ENCODE peak calls at places on chromosomes 13 and 19, in six cellular contexts. S, B, G, M, E and L are unnamed samples.

GRCh38 chr13:72168126-72168525 is 301.1 kb upstream of the DACH1 start:
- DNase-seq in S (no peak), B (no peak), G (no peak), M (no peak), E (no peak), L (no peak)

GRCh38 chr13:51552027-51552426 is 32.2 kb upstream of the WDFY2 start:
- DNase-seq in S (no peak), B (no peak), G (no peak), M (no peak), E (no peak), L (no peak)

GRCh38 chr13:81171065-81171647 is 830.2 kb upstream of the SPRY2 start:
- DNase-seq in S (peak; percentile 34), B (no peak), G (no peak), M (peak; percentile 35), E (peak; percentile 3), L (no peak)

GRCh38 chr13:22110368-22110767 is 439.5 kb downstream of the FGF9 start:
- DNase-seq in S (no peak), B (no peak), G (no peak), M (no peak), E (no peak), L (no peak)

GRCh38 chr19:6828306-6828697 is 55.8 kb downstream of the VAV1 start:
- DNase-seq in S (no peak), B (no peak), G (no peak), M (peak; percentile 81), E (peak; percentile 94), L (peak; percentile 48)

GRCh38 chr19:46478356-46478986 is 7.1 kb upstream of the PNMA8A start:
- DNase-seq in S (peak; percentile 63), B (peak; percentile 80), G (peak; percentile 82), M (no peak), E (no peak), L (no peak)

GRCh38 chr19:17358395-17358794 is 18.7 kb downstream of the PLVAP start:
- DNase-seq in S (peak; percentile 30), B (no peak), G (no peak), M (no peak), E (peak; percentile 37), L (no peak)

GRCh38 chr19:1252221-1252817 is 3.9 kb downstream of the MIDN start:
- DNase-seq in S (peak; percentile 98), B (peak; percentile 88), G (peak; percentile 93), M (peak; percentile 90), E (no peak), L (no peak)

GRCh38 chr19:23377276-23377675 is 18.0 kb downstream of the ZNF91 start:
- DNase-seq in S (no peak), B (no peak), G (no peak), M (no peak), E (no peak), L (no peak)

DNA sequence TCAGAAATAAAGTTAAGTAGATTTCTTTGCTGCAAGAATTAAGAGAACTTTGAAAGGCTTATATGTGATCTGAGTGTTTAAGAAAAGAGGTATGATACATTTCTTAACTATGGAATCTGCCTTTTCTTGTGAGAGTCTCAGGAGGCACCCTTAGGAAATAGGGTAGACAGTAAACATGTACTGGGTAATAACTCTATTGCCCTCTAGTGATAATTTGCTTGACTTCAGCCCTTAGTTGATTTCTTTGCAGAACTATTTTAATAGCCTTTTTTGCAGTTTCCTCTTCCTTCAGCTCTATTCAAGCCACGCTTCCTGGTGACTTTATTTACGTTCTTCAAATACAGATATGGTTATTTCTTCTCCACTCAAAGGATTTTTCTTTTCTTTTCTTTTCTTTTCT is 37.0 kb upstream of the CCNA1 start:
- DNase-seq in S (peak; percentile 81), B (peak; percentile 66), G (peak; percentile 53), M (peak; percentile 53), E (no peak), L (no peak)
- TF ChIP-seq CTCF in S (peak; percentile 65), B (peak; percentile 71), G (peak; percentile 51), M (peak; percentile 37), E (no peak), L (peak; percentile 59)

DNA sequence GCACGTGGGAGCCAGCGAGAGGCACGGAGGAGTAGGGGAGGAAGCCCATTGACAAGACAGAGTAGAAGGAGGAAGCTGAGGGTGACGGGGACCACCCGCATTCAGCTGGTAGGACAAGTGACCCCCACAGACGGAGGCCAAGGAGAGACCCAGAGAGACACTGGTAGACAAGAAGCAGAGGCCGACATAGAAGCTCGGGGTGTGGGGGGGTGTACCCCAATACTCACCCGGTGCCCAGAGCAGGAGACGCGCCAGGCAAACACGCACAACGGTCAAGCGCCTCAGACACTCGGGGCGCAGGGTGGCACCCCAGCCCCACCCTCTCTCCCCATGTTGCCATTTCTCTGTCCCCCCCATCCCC is 23.6 kb downstream of the SHANK1 start:
- DNase-seq in S (no peak), B (no peak), G (no peak), M (no peak), E (no peak), L (no peak)
- H3K4me3 ChIP-seq in S (no peak overlapping the region), B (no peak overlapping the region), G (no peak overlapping the region), M (no peak overlapping the region), E (no peak overlapping the region), L (no peak overlapping the region)

GRCh38 chr19:41909706-41910105 is 18.5 kb downstream of the ERFL start:
- DNase-seq in S (no peak), B (no peak), G (no peak), M (no peak), E (no peak), L (no peak)
- H3K27me3 ChIP-seq in S (peaks cover 31% of the 10 kb centered on the region), B (peaks cover 38% of the 10 kb centered on the region), G (peaks cover 31% of the 10 kb centered on the region), M (peaks cover 29% of the 10 kb centered on the region), E (no peaks in the 10 kb centered on the region), L (peaks cover 45% of the 10 kb centered on the region)

GRCh38 chr19:33766623-33767022 is 30.0 kb upstream of the KCTD15 start:
- DNase-seq in S (no peak), B (no peak), G (no peak), M (no peak), E (no peak), L (no peak)

GRCh38 chr19:33770107-33770506 is 26.6 kb upstream of the KCTD15 start:
- DNase-seq in S (no peak), B (no peak), G (no peak), M (no peak), E (no peak), L (no peak)

GRCh38 chr19:33771308-33772101 is 25.2 kb upstream of the KCTD15 start:
- DNase-seq in S (peak; percentile 57), B (peak; percentile 41), G (no peak), M (peak; percentile 24), E (no peak), L (no peak)

GRCh38 chr19:33769208-33769607 is 27.5 kb upstream of the KCTD15 start:
- DNase-seq in S (no peak), B (no peak), G (no peak), M (no peak), E (no peak), L (no peak)

DNA sequence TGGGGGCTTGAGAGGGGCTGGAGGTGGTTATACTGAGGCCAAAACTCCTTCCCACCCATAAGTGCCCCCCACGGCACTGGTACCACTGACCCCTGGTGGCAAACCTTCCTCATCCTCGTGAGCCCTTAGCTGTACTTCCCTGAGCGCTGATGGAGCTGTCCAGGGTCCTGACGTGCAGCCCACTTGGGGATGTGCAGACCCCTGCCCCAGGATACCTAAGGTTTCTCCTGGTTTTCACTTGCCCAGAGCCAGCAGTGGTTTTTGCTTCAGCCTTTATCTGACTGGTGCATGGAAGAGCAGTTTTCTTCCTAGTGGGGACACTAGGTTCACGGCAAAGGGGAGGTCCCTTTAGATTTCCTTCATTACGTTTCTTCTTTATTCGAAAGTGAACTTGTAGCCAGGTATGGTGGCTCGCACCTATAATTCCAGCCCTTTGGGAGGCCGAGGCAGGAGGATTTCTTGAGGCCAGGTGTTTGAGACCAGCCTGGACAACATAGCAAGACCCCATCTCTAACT is 28.7 kb upstream of the KCTD15 start:
- DNase-seq in S (peak; percentile 19), B (peak; percentile 32), G (no peak), M (no peak), E (no peak), L (no peak)
- TF ChIP-seq CTCF in S (peak; percentile 12), B (peak; percentile 26), G (no peak), M (no peak), E (peak; percentile 28), L (peak; percentile 32)

DNA sequence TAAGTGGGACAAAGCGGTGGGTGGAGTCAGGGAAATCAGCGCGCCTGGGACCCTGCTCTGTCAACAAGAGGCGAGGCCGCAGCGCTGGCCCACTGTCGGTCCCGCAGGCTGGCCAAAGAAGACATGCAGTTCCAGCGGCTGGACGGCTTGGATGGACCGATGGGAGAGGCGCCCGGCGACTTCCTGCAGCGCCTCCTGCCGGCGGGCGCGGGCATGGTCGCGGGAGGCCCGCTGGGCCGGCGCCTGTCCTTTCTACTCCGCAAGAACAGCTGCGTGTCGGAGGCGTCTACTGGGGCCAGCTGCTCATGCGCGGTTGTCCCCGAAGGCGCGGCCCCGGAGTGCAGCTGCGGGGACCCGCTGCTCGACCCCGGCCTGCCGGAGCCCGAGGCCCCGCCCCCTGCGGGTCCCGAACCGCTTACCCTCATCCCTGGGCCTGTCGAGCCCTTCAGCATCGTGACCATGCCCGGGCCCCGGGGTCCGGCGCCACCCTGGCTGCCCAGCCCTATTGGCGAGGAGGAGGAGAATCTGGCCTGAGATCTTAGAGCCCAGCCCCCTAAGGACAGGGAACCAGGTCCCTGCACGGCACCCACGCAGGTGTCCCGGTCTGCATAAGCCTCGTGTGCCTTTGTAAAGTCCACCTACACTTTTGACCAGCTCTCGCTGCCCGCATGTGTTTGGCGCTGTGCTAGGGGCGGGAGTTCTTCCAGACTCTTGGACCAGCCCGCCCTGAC is 6.1 kb downstream of the BEST2 start:
- DNase-seq in S (peak; percentile 70), B (peak; percentile 61), G (peak; percentile 34), M (peak; percentile 40), E (peak; percentile 52), L (no peak)
- H3K4me3 ChIP-seq in S (peak overlapping the region; percentile 56), B (peak overlapping the region; percentile 33), G (peak overlapping the region; percentile 42), M (peak overlapping the region; percentile 23), E (peak overlapping the region; percentile 33), L (peak overlapping the region; percentile 6)

GRCh38 chr13:112893570-112894422 is 75.2 kb upstream of the MCF2L start:
- DNase-seq in S (peak; percentile 23), B (peak; percentile 21), G (no peak), M (no peak), E (no peak), L (peak; percentile 53)

GRCh38 chr13:112895521-112896465 is 73.2 kb upstream of the MCF2L start:
- DNase-seq in S (no peak), B (no peak), G (no peak), M (no peak), E (no peak), L (no peak)

GRCh38 chr13:112894673-112895481 is 74.1 kb upstream of the MCF2L start:
- DNase-seq in S (no peak), B (no peak), G (no peak), M (no peak), E (no peak), L (no peak)

GRCh38 chr13:112892759-112893569 is 76.0 kb upstream of the MCF2L start:
- DNase-seq in S (no peak), B (no peak), G (no peak), M (no peak), E (no peak), L (peak; percentile 65)

DNA sequence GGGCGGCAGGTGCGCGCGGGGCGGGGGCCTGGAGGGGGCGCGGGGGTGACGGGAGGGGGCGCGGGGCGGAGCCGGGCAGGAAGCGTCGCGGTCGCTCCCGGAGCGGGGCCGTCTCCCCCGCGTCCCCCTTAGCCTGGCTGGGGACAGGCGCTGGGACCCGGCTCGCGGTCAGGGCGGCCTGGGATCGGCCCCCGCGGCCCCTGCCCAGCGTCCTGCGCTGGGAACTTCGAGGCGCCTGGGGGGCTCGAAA is 74.7 kb upstream of the MCF2L start:
- DNase-seq in S (no peak), B (no peak), G (no peak), M (no peak), E (no peak), L (no peak)
- H3K27me3 ChIP-seq in S (peaks cover 26% of the 10 kb centered on the region), B (peaks cover 81% of the 10 kb centered on the region), G (peaks cover 47% of the 10 kb centered on the region), M (peaks cover 20% of the 10 kb centered on the region), E (no peaks in the 10 kb centered on the region), L (no peaks in the 10 kb centered on the region)